ENCODE peak calls at places on chromosomes 4 and X, in four cellular contexts. D, O, N and G are unnamed samples.

GRCh38 chr4:17810260-17811077 is at the start of the genes DCAF16 and NCAPG:
- DNase-seq in N (peak), O (peak), D (peak), G (peak)

GRCh38 chr4:147090486-147090885 is 144.8 kb upstream of the TTC29 start:
- DNase-seq in O (no peak), N (no peak), D (no peak), G (no peak)

GRCh38 chr4:150369434-150370141 is 212.4 kb upstream of the MAB21L2 start:
- DNase-seq in N (no peak), O (no peak), D (no peak), G (no peak)

GRCh38 chrX:5644786-5645185 is 583.9 kb downstream of the NLGN4X start:
- DNase-seq in O (peak), N (no peak), D (no peak), G (no peak)

GRCh38 chrX:44071847-44072545 is 98.8 kb upstream of the NDP start:
- DNase-seq in O (no peak), N (no peak), D (no peak), G (no peak)

GRCh38 chr4:123867910-123868587 is 471.5 kb downstream of the SPRY1 start:
- DNase-seq in O (no peak), D (no peak), N (no peak), G (no peak)

GRCh38 chr4:8207314-8207713 is 8.2 kb downstream of the SH3TC1 start:
- DNase-seq in N (no peak), D (no peak), O (no peak), G (no peak)

GRCh38 chr4:80279751-80280150 is 13.3 kb downstream of the FGF5 start:
- DNase-seq in N (no peak), O (no peak), D (no peak), G (no peak)

GRCh38 chrX:143940119-143940518 is 56.2 kb downstream of the UBE2NL start:
- DNase-seq in O (no peak), D (no peak), N (no peak), G (no peak)

GRCh38 chr4:128354205-128354821 is 66.7 kb upstream of the PGRMC2 start:
- DNase-seq in O (no peak), N (no peak), D (no peak), G (no peak)

GRCh38 chr4:15779336-15779735 is 1.2 kb downstream of the CD38 start:
- DNase-seq in O (peak), N (no peak), D (no peak), G (peak)

GRCh38 chrX:131741103-131741581 is 197.3 kb downstream of the OR13H1 start:
- DNase-seq in D (no peak), N (no peak), O (no peak), G (no peak)

GRCh38 chr4:149120331-149121014 is 678.3 kb upstream of the NR3C2 start:
- DNase-seq in O (no peak), D (no peak), N (no peak), G (no peak)

GRCh38 chr4:122731676-122732075 is 828 bp upstream of the BBS12 start:
- DNase-seq in N (no peak), O (no peak), D (no peak), G (no peak)

GRCh38 chr4:56681158-56681848 is at the start of gene HOPX:
- DNase-seq in N (peak), D (peak), O (no peak), G (peak)

GRCh38 chr4:82798168-82799005 is at the start of gene SCD5:
- DNase-seq in O (peak), N (peak), D (peak), G (peak)

GRCh38 chr4:118141240-118141639 is 107.0 kb downstream of the NDST3 start:
- DNase-seq in O (no peak), N (no peak), D (no peak), G (no peak)

GRCh38 chrX:7389576-7389975 is 241.6 kb upstream of the PUDP start:
- DNase-seq in N (no peak), O (no peak), D (no peak), G (no peak)

GRCh38 chr4:48913346-48913745 is 6.8 kb upstream of the OCIAD2 start:
- DNase-seq in D (no peak), O (no peak), N (no peak), G (no peak)

GRCh38 chr4:8607603-8608481 is 15.3 kb downstream of the CPZ start:
- DNase-seq in D (peak), N (peak), O (peak), G (peak)

GRCh38 chr4:25313194-25313895 is 771 bp downstream of the ZCCHC4 start:
- DNase-seq in N (no peak), D (no peak), O (no peak), G (peak)

GRCh38 chr4:5812506-5813229 is 80.2 kb downstream of the CRMP1 start:
- DNase-seq in D (peak), N (peak), O (no peak), G (peak)

GRCh38 chr4:40409835-40410234 is 74.7 kb downstream of the CHRNA9 start:
- DNase-seq in N (no peak), O (no peak), D (no peak), G (no peak)

GRCh38 chr4:28350485-28350884 is 1489.8 kb downstream of the STIM2 start:
- DNase-seq in O (no peak), D (no peak), N (no peak), G (no peak)

GRCh38 chr4:123037809-123038208 is 115.4 kb upstream of the NUDT6 start:
- DNase-seq in N (no peak), O (no peak), D (no peak), G (no peak)

GRCh38 chrX:46582964-46583363 is 9.4 kb downstream of the CHST7 start:
- DNase-seq in D (no peak), O (no peak), N (no peak), G (no peak)

GRCh38 chrX:42714981-42715688 is 62.8 kb downstream of the PPP1R2C start:
- DNase-seq in N (no peak), D (peak), O (peak), G (peak)

GRCh38 chrX:140318306-140318705 is 186.6 kb downstream of the SOX3 start:
- DNase-seq in O (no peak), D (no peak), N (no peak), G (no peak)

GRCh38 chrX:153161952-153162351 is 17.1 kb upstream of the MAGEA1 start:
- DNase-seq in O (no peak), D (no peak), N (no peak), G (no peak)

GRCh38 chrX:50712777-50713176 is 101.2 kb downstream of the SHROOM4 start:
- DNase-seq in N (no peak), O (no peak), D (no peak), G (no peak)

GRCh38 chrX:130878350-130879341 is 24.4 kb downstream of the ENOX2 start:
- DNase-seq in O (no peak), N (no peak), D (no peak), G (no peak)

GRCh38 chr4:22707390-22707789 is 14.7 kb downstream of the GBA3 start:
- DNase-seq in N (no peak), D (no peak), O (no peak), G (no peak)

GRCh38 chrX:29941292-29941691 is 274.1 kb upstream of the MAGEB2 start:
- DNase-seq in D (no peak), O (no peak), N (no peak), G (no peak)

GRCh38 chrX:29935455-29935854 is 279.9 kb upstream of the MAGEB2 start:
- DNase-seq in N (no peak), O (no peak), D (no peak), G (no peak)

GRCh38 chrX:29940750-29941149 is 274.6 kb upstream of the MAGEB2 start:
- DNase-seq in O (no peak), D (no peak), N (no peak), G (no peak)
- TF ChIP-seq CTCF in O (peak), D (no peak), N (no peak), G (no peak)

DNA sequence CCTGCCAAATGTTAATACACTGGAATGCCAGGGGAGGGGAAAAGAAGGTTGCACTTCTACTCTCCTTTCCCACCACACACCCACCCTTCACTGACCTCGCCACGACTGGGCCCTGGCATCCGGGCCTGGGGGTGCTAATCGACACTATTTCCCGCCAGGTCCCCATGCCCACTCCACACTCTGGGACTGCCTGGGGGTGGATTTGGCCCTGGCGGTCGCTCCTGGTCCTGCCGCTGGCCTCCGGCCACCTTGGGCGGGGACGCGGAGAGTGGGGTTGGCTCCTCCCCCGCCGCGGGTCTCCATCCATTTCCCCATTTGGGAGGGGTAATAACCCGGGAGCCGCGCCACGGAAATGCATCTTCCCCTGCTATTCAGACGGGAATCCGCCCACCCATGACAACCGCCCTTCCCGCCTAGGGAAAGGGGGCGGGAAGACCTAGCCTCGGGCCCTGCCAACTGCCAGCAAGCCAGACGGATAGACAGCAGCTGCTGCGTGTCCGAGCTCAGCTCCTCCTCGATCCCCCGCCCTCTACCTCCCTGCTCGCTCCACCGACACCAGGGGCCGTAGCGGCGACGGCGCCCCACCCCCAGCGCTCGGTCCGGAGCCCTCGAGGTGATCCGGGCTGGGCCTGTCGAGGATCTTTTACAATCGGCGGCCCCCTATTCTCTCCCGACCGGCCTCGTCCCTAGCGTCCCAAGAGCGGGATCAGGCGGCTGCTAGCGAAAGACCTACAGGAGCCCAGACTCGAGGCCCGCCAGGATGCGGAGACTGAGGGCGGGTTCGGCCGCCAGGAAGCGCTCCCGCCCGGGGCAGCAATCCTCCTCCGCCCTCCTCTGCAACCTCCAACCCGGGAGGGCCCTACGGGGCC is 78.0 kb downstream of the RLIM start:
- DNase-seq in D (peak), O (peak), N (peak), G (peak)
- TF ChIP-seq CTCF in D (peak), O (peak), N (no peak), G (no peak)

GRCh38 chr4:163111588-163111987 is 55.1 kb downstream of the NAF1 start:
- DNase-seq in N (no peak), D (no peak), O (no peak), G (no peak)
- TF ChIP-seq CTCF in N (no peak), D (no peak), O (peak), G (no peak)

DNA sequence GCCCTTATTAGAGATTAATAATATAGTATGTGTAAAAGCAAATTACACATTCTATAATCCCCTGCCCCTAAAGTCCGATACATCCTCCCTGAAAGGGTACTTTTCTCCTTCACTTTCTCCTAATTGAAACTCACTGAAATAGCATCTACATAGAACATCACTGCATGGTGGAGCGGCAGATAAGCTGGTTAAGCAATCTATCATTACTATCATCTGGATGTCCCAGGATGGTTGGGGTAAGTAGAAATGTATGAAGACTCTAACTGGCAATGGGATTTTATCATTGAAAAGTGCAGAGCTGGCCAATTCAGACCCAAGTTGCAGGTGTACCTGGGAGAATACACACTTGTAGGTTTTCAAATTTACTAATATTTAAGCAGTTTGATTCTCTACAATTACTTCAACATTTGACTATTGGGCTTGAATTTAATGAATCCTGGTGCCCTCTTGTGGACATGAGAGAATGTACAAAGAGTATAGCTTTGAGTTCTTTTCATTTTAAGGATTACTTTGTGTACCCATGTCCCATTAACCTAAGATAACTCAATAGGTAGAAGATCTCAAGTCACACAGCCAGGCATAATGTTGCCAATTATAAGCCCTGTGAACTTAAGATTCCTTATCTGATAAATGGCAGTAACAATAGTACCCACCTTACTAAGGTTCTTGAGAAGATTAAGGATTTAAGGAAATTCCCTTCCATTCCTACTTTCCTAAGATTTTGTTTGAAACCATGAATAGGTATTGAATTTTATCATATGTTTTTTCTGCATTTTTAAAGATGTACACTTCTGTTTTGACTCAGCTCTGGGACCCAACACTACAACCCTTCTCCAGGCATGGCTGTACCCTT is 69.8 kb downstream of the SHROOM3 start:
- DNase-seq in O (no peak), D (no peak), N (peak), G (no peak)
- TF ChIP-seq CTCF in O (peak), D (peak), N (peak), G (peak)

DNA sequence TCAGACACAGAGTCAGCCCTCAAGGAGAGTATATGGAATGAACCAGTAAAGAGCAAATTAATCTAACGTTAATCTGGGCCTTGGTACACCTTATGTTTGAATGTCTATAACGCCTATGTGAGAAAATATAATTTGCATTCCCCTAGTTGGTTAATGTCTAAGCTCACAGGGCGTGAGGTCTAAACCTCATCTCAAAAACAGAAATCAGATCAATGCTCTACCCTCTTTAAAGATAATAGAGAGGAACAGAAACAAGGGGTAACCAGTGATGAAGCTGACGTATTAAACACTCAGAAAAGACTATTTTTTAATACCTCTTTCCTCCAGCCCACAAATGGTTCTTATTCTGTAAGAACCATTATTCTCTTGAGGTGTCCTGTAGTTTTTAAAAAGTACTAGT is 369.2 kb upstream of the NOCT start:
- DNase-seq in N (no peak), O (no peak), D (no peak), G (no peak)
- TF ChIP-seq CTCF in N (no peak), O (no peak), D (no peak), G (no peak)

GRCh38 chr4:12041828-12042227 is 613.1 kb upstream of the HS3ST1 start:
- DNase-seq in O (no peak), D (no peak), N (no peak), G (no peak)
- TF ChIP-seq CTCF in O (peak), D (peak), N (no peak), G (peak)

GRCh38 chr4:110183058-110183457 is 15.4 kb downstream of the ELOVL6 start:
- DNase-seq in D (no peak), O (no peak), N (no peak), G (no peak)
- TF ChIP-seq CTCF in D (no peak), O (no peak), N (no peak), G (no peak)